ENCODE peak calls at places on chromosomes 2 and 18, in six cellular contexts. Q, C, W, P, B and G are unnamed samples.

GRCh38 chr2:20168048-20168726 is 56.7 kb downstream of the SDC1 start:
- DNase-seq in Q (no peak), C (no peak), W (no peak), P (no peak), B (no peak), G (no peak)

GRCh38 chr2:30362468-30363081 is 84.5 kb upstream of the LCLAT1 start:
- DNase-seq in Q (no peak), C (no peak), W (no peak), P (no peak), B (no peak), G (no peak)

GRCh38 chr2:233817995-233818638 is 36.2 kb downstream of the HJURP start:
- DNase-seq in Q (no peak), C (no peak), W (no peak), P (peak), B (peak), G (no peak)

GRCh38 chr2:237729681-237730475 is 68.7 kb upstream of the RBM44 start:
- DNase-seq in Q (no peak), C (no peak), W (no peak), P (no peak), B (no peak), G (no peak)

GRCh38 chr2:197704434-197705142 is 581 bp upstream of the MARS2 start:
- DNase-seq in Q (no peak), C (no peak), W (no peak), P (no peak), B (no peak), G (no peak)

GRCh38 chr18:8484951-8485350 is 124.3 kb upstream of the RAB12 start:
- DNase-seq in Q (no peak), C (no peak), W (no peak), P (no peak), B (no peak), G (no peak)

GRCh38 chr2:49931243-49931642 is 776.9 kb upstream of the FSHR start:
- DNase-seq in Q (no peak), C (no peak), W (no peak), P (no peak), B (no peak), G (no peak)

GRCh38 chr2:60987041-60987440 is 30.5 kb upstream of the PEX13 start:
- DNase-seq in Q (no peak), C (no peak), W (no peak), P (no peak), B (no peak), G (no peak)

GRCh38 chr2:112710956-112711355 is 9.9 kb upstream of the NT5DC4 start:
- DNase-seq in Q (no peak), C (no peak), W (no peak), P (no peak), B (no peak), G (no peak)

GRCh38 chr18:79117791-79118190 is 48.6 kb downstream of the ATP9B start:
- DNase-seq in Q (no peak), C (no peak), W (no peak), P (no peak), B (no peak), G (no peak)

GRCh38 chr18:74083071-74083954 is 64.3 kb downstream of the FBXO15 start:
- DNase-seq in Q (no peak), C (no peak), W (no peak), P (peak), B (no peak), G (no peak)

GRCh38 chr2:98935111-98935770 is 784 bp downstream of the CRACDL start:
- DNase-seq in Q (peak), C (no peak), W (no peak), P (no peak), B (no peak), G (no peak)

GRCh38 chr2:101140237-101140636 is 10.9 kb downstream of the TBC1D8 start:
- DNase-seq in Q (no peak), C (no peak), W (no peak), P (no peak), B (no peak), G (no peak)

GRCh38 chr2:183250061-183250460 is 125.8 kb downstream of the NUP35 start:
- DNase-seq in Q (no peak), C (no peak), W (no peak), P (no peak), B (no peak), G (no peak)

GRCh38 chr2:183244300-183244849 is 120.1 kb downstream of the NUP35 start:
- DNase-seq in Q (peak), C (peak), W (no peak), P (no peak), B (no peak), G (no peak)

GRCh38 chr2:183253441-183254130 is 129.3 kb downstream of the NUP35 start:
- DNase-seq in Q (no peak), C (no peak), W (no peak), P (no peak), B (no peak), G (no peak)

GRCh38 chr2:183250472-183250871 is 126.2 kb downstream of the NUP35 start:
- DNase-seq in Q (no peak), C (no peak), W (no peak), P (no peak), B (no peak), G (no peak)

DNA sequence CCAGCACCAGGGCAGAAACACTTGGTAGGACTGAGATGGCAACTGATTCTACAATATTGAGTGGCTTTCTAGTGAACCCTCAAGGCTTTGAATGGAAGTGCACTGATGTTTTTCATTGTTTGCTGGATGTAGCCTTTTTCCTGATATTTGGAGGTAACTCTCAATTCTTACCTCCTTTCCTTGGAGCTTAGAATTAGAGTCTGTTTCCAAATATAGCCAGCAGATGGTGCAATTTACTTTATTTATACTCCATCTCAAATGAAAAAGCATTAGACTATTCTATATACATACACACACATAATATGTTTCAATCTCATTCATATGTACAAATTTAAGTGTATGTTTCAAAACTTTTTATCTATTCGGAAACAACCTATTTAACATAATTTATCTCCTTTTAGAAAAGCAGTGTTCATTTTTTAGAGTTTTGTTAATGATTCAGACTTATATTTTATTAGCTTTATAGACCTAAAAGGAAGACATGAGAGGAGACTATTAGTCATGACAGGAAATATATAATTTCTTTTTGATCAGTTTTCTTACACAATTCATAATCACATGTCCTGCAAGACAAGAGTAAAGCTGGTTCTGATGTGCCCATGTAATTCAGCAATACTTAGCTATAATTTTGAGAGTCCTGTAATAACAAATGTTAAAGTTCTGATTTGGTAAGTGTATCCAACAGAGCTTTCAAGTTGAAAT is 124.8 kb downstream of the NUP35 start:
- DNase-seq in Q (peak), C (no peak), W (no peak), P (no peak), B (no peak), G (no peak)
- TF ChIP-seq CTCF in Q (peak), C (peak), W (peak), P (peak), B (peak), G (no peak)

DNA sequence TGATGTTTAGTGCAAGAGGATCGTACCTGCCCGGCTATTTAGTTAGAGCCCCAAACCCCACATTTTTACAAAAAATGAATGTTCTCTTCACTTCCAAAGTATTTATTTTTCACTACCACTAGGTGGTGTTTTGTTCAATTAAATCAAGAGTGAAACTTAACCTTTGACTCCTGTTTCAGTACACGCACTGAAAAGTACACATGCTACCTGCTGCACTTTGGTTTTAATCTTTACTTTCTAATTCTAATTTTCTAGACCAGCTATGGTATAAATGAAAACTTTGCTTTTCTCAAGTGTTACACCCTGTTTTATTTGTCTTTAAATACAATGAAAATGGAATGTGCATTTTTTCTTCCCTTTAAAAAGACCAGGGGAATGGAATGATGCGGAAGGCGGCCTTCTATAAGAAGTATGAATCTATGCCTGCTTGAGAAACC is 31.4 kb upstream of the CHN1 start:
- DNase-seq in Q (peak), C (no peak), W (no peak), P (no peak), B (no peak), G (no peak)
- TF ChIP-seq CTCF in Q (peak), C (peak), W (peak), P (peak), B (peak), G (peak)

GRCh38 chr18:58800582-58800981 is 64.1 kb upstream of the ZNF532 start:
- DNase-seq in Q (no peak), C (no peak), W (no peak), P (no peak), B (no peak), G (no peak)

GRCh38 chr18:58806826-58807714 is 57.6 kb upstream of the ZNF532 start:
- DNase-seq in Q (no peak), C (no peak), W (no peak), P (no peak), B (no peak), G (no peak)

GRCh38 chr18:58805482-58806187 is 59.0 kb upstream of the ZNF532 start:
- DNase-seq in Q (no peak), C (peak), W (no peak), P (no peak), B (no peak), G (no peak)

GRCh38 chr18:58802959-58803358 is 61.7 kb upstream of the ZNF532 start:
- DNase-seq in Q (no peak), C (no peak), W (no peak), P (no peak), B (no peak), G (no peak)

GRCh38 chr18:58803978-58804377 is 60.7 kb upstream of the ZNF532 start:
- DNase-seq in Q (no peak), C (no peak), W (no peak), P (no peak), B (no peak), G (no peak)
- TF ChIP-seq CTCF in Q (no peak), C (no peak), W (no peak), P (no peak), B (no peak), G (no peak)

DNA sequence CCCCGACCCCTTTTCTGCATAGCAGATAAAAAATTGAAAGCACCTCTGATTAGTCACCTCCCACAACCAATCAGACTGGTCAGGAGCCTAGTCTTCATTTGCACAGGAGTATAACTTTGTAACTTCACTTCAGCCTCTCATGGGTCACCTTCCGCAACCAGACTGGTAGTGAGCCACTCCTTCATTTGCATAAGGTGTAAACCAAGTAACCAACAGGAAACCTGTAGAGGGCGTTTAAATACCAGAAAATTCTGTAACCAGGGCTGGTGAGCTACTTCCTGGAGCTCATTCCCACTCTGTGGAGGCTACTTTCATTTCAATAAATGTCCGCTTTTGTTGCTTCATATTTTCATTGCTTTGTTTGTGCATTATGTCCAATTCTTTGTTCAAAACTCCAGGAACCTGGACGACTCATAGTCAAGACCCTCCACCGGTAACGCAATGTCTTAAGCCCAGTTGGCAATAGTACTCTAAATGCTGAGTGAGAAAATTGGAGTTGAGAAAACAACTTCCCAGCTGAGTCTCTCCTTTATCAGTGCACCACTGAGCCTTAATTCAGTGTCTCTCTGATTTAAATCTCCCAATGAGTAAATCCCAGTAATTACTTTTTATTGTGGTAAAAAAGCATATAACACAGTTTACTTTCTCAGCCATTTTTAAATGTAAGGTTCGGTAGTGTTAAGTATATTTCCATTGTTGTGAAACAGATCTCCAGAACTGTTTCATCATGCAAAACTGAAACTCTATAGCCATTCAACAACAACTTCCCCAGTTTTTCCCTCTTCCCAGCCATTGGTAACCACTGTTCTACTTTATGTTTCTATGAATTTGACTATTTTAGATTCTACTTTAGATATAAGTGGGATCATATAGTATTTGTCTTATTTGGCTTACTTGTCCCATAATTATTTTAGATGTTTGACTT is 392.7 kb upstream of the SLC8A1 start:
- DNase-seq in Q (peak), C (no peak), W (no peak), P (no peak), B (no peak), G (no peak)
- TF ChIP-seq CTCF in Q (peak), C (no peak), W (no peak), P (no peak), B (no peak), G (no peak)

GRCh38 chr18:10455726-10456453 is 1.5 kb downstream of the APCDD1 start:
- DNase-seq in Q (peak), C (no peak), W (no peak), P (no peak), B (no peak), G (no peak)

GRCh38 chr18:10453261-10453884 is 1.1 kb upstream of the APCDD1 start:
- DNase-seq in Q (no peak), C (peak), W (no peak), P (no peak), B (no peak), G (no peak)

GRCh38 chr18:10456718-10457499 is 2.5 kb downstream of the APCDD1 start:
- DNase-seq in Q (no peak), C (no peak), W (no peak), P (no peak), B (no peak), G (no peak)

GRCh38 chr18:10454800-10455550 is 540 bp downstream of the APCDD1 start:
- DNase-seq in Q (peak), C (peak), W (no peak), P (no peak), B (no peak), G (no peak)

GRCh38 chr18:10453885-10454772 is at the start of gene APCDD1:
- DNase-seq in Q (peak), C (peak), W (peak), P (no peak), B (peak), G (no peak)
- TF ChIP-seq CTCF in Q (no peak), C (no peak), W (no peak), P (no peak), B (no peak), G (no peak)

GRCh38 chr2:11490194-11490593 is 24.2 kb upstream of the E2F6 start:
- DNase-seq in Q (no peak), C (no peak), W (no peak), P (no peak), B (no peak), G (no peak)

GRCh38 chr2:11493282-11493681 is 27.3 kb upstream of the E2F6 start:
- DNase-seq in Q (no peak), C (no peak), W (no peak), P (no peak), B (no peak), G (no peak)

GRCh38 chr2:11492720-11493119 is 26.8 kb upstream of the E2F6 start:
- DNase-seq in Q (no peak), C (no peak), W (no peak), P (no peak), B (no peak), G (no peak)

GRCh38 chr2:11492244-11492643 is 26.3 kb upstream of the E2F6 start:
- DNase-seq in Q (no peak), C (no peak), W (no peak), P (no peak), B (no peak), G (no peak)

GRCh38 chr2:11491348-11491930 is 25.5 kb upstream of the E2F6 start:
- DNase-seq in Q (no peak), C (no peak), W (no peak), P (no peak), B (no peak), G (no peak)
- TF ChIP-seq CTCF in Q (no peak), C (no peak), W (no peak), P (no peak), B (no peak), G (no peak)